ENCODE peak calls at places on chromosomes 5 and 9, in nine cellular contexts. P is epithelial cell of esophagus; Q is naive thymus-derived CD8-positive, alpha-beta T cell; B is RCC 7860; S is ELR; D is mesenteric fat pad; R is ecto neural progenitor cell; T is HFF-Myc; C is activated gamma-delta T cell treated with Interleukin-2 at 50 U/mL for 16 hours. A is an unnamed sample.

GRCh38 chr9:126809068-126809467 is 4.2 kb downstream of the ZBTB43 start:
- DNase-seq in Q (no peak), R (no peak), P (peak), S (peak), T (no peak), D (no peak), C (no peak), B (no peak), A (no peak)

GRCh38 chr9:72980600-72981265 is 27.9 kb upstream of the ALDH1A1 start:
- DNase-seq in P (no peak), C (no peak), T (no peak), Q (no peak), R (no peak), D (no peak), B (no peak), S (no peak), A (no peak)

GRCh38 chr9:27560457-27560856 is 12.8 kb downstream of the C9orf72 start:
- DNase-seq in S (no peak), P (no peak), B (no peak), Q (no peak), R (no peak), C (no peak), D (no peak), T (no peak), A (no peak)

GRCh38 chr9:109118802-109119438 is 827 bp downstream of the TMEM245 start:
- DNase-seq in D (no peak), Q (no peak), S (peak), C (no peak), P (no peak), T (no peak), R (no peak), B (no peak), A (no peak)

GRCh38 chr5:56447656-56448055 is 214.5 kb upstream of the ANKRD55 start:
- DNase-seq in D (no peak), B (no peak), R (no peak), P (no peak), Q (no peak), T (no peak), S (no peak), C (no peak), A (no peak)

GRCh38 chr9:122394265-122395242 is 23.7 kb downstream of the PTGS1 start:
- DNase-seq in P (peak), R (no peak), B (no peak), D (peak), C (no peak), Q (no peak), T (peak), S (peak), A (no peak)

GRCh38 chr9:88230612-88231011 is 92.3 kb upstream of the SPATA31C2 start:
- DNase-seq in C (no peak), P (peak), Q (no peak), S (peak), R (no peak), T (no peak), B (no peak), D (no peak), A (no peak)

GRCh38 chr5:88979244-88979643 is 96.3 kb upstream of the MEF2C start:
- DNase-seq in S (peak), P (peak), Q (no peak), D (no peak), B (no peak), R (no peak), C (no peak), T (no peak), A (no peak)

GRCh38 chr9:136695955-136696354 is 8.7 kb upstream of the AGPAT2 start:
- DNase-seq in P (no peak), D (no peak), T (no peak), R (no peak), Q (no peak), S (no peak), B (no peak), C (no peak), A (no peak)

GRCh38 chr5:160486573-160486972 is 64.9 kb downstream of the PTTG1 start:
- DNase-seq in D (no peak), S (no peak), Q (no peak), C (peak), P (no peak), T (no peak), R (no peak), B (no peak), A (no peak)

GRCh38 chr5:175131432-175131831 is 312.6 kb downstream of the DRD1 start:
- DNase-seq in T (no peak), D (no peak), B (no peak), P (no peak), S (no peak), C (no peak), R (no peak), Q (no peak), A (no peak)

GRCh38 chr5:153546566-153546965 is 56.1 kb downstream of the GRIA1 start:
- DNase-seq in B (no peak), S (no peak), P (peak), C (no peak), R (no peak), D (no peak), Q (no peak), T (no peak), A (no peak)

GRCh38 chr5:1444361-1445189 is 665 bp downstream of the SLC6A3 start:
- DNase-seq in T (no peak), S (no peak), D (peak), P (no peak), Q (no peak), B (no peak), R (peak), C (no peak), A (no peak)

GRCh38 chr9:128550770-128551651 is 1.4 kb upstream of the SPTAN1 start:
- DNase-seq in D (no peak), Q (no peak), R (peak), C (no peak), P (no peak), S (peak), T (no peak), B (no peak), A (peak)